ENCODE peak calls at places on chromosomes 6 and 20, in four cellular contexts. Q, A, T and N are unnamed samples.

GRCh38 chr20:13270211-13270610 is 49.1 kb downstream of the ISM1 start:
- DNase-seq in Q (no peak), T (no peak), A (no peak), N (no peak)

GRCh38 chr6:21595265-21595950 is 1.9 kb downstream of the SOX4 start:
- DNase-seq in T (peak), A (no peak), Q (no peak), N (peak)

GRCh38 chr6:98486052-98486451 is 348.3 kb upstream of the POU3F2 start:
- DNase-seq in T (no peak), A (no peak), Q (no peak), N (peak)

GRCh38 chr20:51195419-51195901 is 172.6 kb upstream of the KCNG1 start:
- DNase-seq in A (no peak), Q (no peak), T (no peak), N (no peak)

GRCh38 chr20:47720636-47721427 is 64.4 kb downstream of the SULF2 start:
- DNase-seq in Q (no peak), A (no peak), T (no peak), N (no peak)

GRCh38 chr6:36985384-36985962 is 523 bp downstream of the MTCH1 start:
- DNase-seq in Q (no peak), A (no peak), T (no peak), N (no peak)

GRCh38 chr20:49717693-49718092 is 4.0 kb upstream of the B4GALT5 start:
- DNase-seq in A (no peak), Q (no peak), T (no peak), N (no peak)

GRCh38 chr6:5507056-5507722 is 245.9 kb downstream of the FARS2 start:
- DNase-seq in A (no peak), Q (no peak), T (no peak), N (no peak)

GRCh38 chr20:25605146-25605545 is 18.7 kb downstream of the NANP start:
- DNase-seq in Q (no peak), T (no peak), A (no peak), N (no peak)

GRCh38 chr6:5584072-5584471 is 322.8 kb downstream of the FARS2 start:
- DNase-seq in Q (no peak), T (no peak), A (no peak), N (no peak)

GRCh38 chr6:147015674-147016073 is 188.5 kb upstream of the STXBP5 start:
- DNase-seq in A (no peak), Q (no peak), T (no peak), N (no peak)

GRCh38 chr6:151757506-151757955 is 50.0 kb upstream of the ESR1 start:
- DNase-seq in A (no peak), Q (no peak), T (no peak), N (no peak)

GRCh38 chr20:4018015-4018748 is 2.8 kb upstream of the RNF24 start:
- DNase-seq in Q (no peak), A (no peak), T (no peak), N (no peak)

GRCh38 chr6:43829470-43829869 is 59.5 kb downstream of the VEGFA start:
- DNase-seq in T (no peak), A (no peak), Q (no peak), N (no peak)

GRCh38 chr20:57501461-57502330 is 23.2 kb downstream of the CTCFL start:
- DNase-seq in Q (no peak), A (no peak), T (no peak), N (no peak)

GRCh38 chr6:90160013-90160412 is 136.6 kb downstream of the BACH2 start:
- DNase-seq in T (no peak), A (no peak), Q (no peak), N (peak)

GRCh38 chr20:24775966-24776365 is 173.1 kb upstream of the CST7 start:
- DNase-seq in T (no peak), Q (no peak), A (no peak), N (no peak)

GRCh38 chr6:35080821-35081425 is 60.2 kb downstream of the TCP11 start:
- DNase-seq in A (no peak), Q (no peak), T (no peak), N (no peak)

DNA sequence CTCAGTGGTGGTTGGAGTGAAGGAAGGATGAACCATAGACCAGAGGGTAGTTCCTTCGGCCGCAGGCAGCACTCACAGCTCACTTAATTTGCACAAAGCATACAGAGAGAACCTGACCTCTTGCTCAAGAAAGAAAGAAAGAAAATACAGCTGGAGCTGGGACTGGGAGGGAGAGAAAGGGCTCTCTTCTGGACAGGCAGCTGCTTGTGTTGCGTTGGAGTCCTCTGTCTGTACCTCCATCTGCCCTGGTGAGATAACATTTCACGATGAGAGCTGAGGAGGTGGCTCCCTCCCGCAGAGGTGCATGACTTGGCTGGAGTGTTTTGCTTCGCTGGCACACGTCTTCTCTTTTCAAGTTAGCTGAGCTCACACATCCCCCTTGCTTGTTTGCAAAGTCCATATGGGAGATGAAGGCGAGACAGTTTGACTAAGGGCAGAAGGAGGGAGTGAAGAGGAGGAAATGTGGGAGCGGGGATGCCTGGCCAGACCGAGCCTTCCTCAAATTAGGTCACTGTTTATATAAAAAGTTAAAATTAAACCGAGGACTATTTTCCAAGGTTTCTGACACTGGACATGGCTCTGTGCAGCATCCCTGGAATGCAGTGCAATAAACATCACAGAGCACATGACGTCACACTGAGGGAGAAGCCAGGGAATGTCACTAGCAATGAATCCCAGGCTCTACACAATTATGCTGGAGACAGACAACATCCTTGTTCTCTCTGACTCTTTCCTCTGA is 359.4 kb downstream of the CD83 start:
- DNase-seq in T (no peak), A (no peak), Q (peak), N (no peak)
- TF ChIP-seq TEAD4 in T (no peak), A (no peak), Q (no peak), N (no peak)

GRCh38 chr6:31114540-31114876 is at the start of gene PSORS1C1:
- DNase-seq in T (no peak), Q (no peak), A (no peak), N (no peak)
- TF ChIP-seq TEAD4 in T (no peak), Q (no peak), A (no peak), N (peak)

GRCh38 chr6:56593801-56594318 is 48.8 kb downstream of the DST start:
- DNase-seq in A (no peak), T (no peak), Q (no peak), N (no peak)
- TF ChIP-seq TEAD4 in A (no peak), T (no peak), Q (no peak), N (no peak)

GRCh38 chr20:61923371-61924166 is 142.1 kb downstream of the TAF4 start:
- DNase-seq in T (no peak), A (peak), Q (no peak), N (no peak)
- TF ChIP-seq TEAD4 in T (no peak), A (no peak), Q (no peak), N (no peak)

DNA sequence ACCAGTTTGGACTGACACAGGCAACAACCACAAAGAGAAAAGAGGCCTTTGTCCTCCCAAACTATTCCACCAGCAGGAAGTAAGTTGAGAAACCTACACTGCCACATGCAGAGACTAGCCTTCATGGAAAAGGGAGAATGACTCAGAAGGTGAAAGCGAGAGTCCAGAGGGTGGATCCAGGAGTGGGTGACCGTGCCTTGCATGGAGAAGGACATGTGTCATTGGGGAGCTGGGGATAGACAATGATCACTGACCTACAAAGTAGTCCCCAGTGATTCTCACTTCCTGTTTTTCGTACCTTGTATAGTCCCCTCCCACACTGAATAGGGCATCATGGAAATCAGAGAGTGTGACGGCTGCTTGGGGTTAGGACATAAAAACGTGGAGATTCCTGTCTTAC is 91.9 kb downstream of the MYLK4 start:
- DNase-seq in A (no peak), T (no peak), Q (no peak), N (no peak)
- TF ChIP-seq TEAD4 in A (no peak), T (no peak), Q (no peak), N (no peak)